ENCODE peak calls at places on chromosome 9, in six cellular contexts. J is AG09309; W is GM04504; K is activated T-cell treated with anti-CD3 and anti-CD28 coated beads for 1 hour; Z is NCI-H345; O is stimulated activated CD4-positive, alpha-beta T cell treated with anti-CD3 and anti-CD28 coated beads, Interleukin-1b, Interleukin-23, amount 100 ng/mL, for 48 hours. P is an unnamed sample.

GRCh38 chr9:73402081-73403028 is 250.7 kb downstream of the ANXA1 start:
- DNase-seq in J (no peak), W (no peak), K (no peak), Z (no peak), O (no peak), P (no peak)

GRCh38 chr9:129781991-129782390 is 21.0 kb upstream of the TOR1B start:
- DNase-seq in J (no peak), W (no peak), K (no peak), Z (no peak), O (no peak), P (no peak)

GRCh38 chr9:113593682-113594281 is 130.3 kb downstream of the RGS3 start:
- DNase-seq in J (peak), W (peak), K (no peak), Z (no peak), O (no peak), P (peak)

GRCh38 chr9:127875306-127875966 is 2.0 kb downstream of the AK1 start:
- DNase-seq in J (no peak), W (no peak), K (no peak), Z (no peak), O (no peak), P (no peak)

GRCh38 chr9:24036459-24036858 is 210.4 kb upstream of the ELAVL2 start:
- DNase-seq in J (no peak), W (no peak), K (no peak), Z (no peak), O (no peak), P (no peak)

GRCh38 chr9:123437201-123437600 is 81.2 kb downstream of the CRB2 start:
- DNase-seq in J (no peak), W (no peak), K (no peak), Z (no peak), O (no peak), P (no peak)

GRCh38 chr9:73782166-73782565 is 630.5 kb downstream of the ANXA1 start:
- DNase-seq in J (no peak), W (no peak), K (no peak), Z (no peak), O (no peak), P (no peak)

GRCh38 chr9:101586651-101587050 is 8.1 kb downstream of the PPP3R2 start:
- DNase-seq in J (no peak), W (no peak), K (no peak), Z (no peak), O (peak), P (no peak)

GRCh38 chr9:91900057-91900816 is 49.8 kb downstream of the ROR2 start:
- DNase-seq in J (no peak), W (no peak), K (no peak), Z (peak), O (no peak), P (no peak)

GRCh38 chr9:116656977-116657376 is 30.1 kb upstream of the TRIM32 start:
- DNase-seq in J (no peak), W (no peak), K (no peak), Z (no peak), O (no peak), P (no peak)

GRCh38 chr9:35945341-35946018 is 12.5 kb downstream of the OR2S2 start:
- DNase-seq in J (no peak), W (peak), K (peak), Z (peak), O (peak), P (peak)